ENCODE peak calls at places on chromosome 3, in seven cellular contexts. H, P, A, F, O, X and D are unnamed samples.

GRCh38 chr3:31493187-31493586 is 39.5 kb upstream of the STT3B start:
- DNase-seq in O (no peak), X (no peak), P (no peak), F (no peak), H (no peak), A (no peak), D (no peak)

GRCh38 chr3:101970915-101971314 is 121.6 kb downstream of the NFKBIZ start:
- DNase-seq in X (no peak), A (no peak), H (no peak), P (no peak), F (no peak), O (no peak), D (no peak)

GRCh38 chr3:192039593-192039992 is 578.6 kb downstream of the PYDC2 start:
- DNase-seq in O (no peak), X (peak; percentile 33), A (no peak), P (no peak), H (no peak), F (no peak), D (no peak)

GRCh38 chr3:171005648-171006047 is 20.9 kb downstream of the SLC2A2 start:
- DNase-seq in A (no peak), F (no peak), O (no peak), H (no peak), X (no peak), P (peak; percentile 42), D (no peak)

GRCh38 chr3:12076666-12077065 is 72.5 kb downstream of the SYN2 start:
- DNase-seq in P (no peak), O (no peak), H (no peak), A (no peak), F (no peak), X (no peak), D (no peak)

GRCh38 chr3:42097166-42097946 is 6.2 kb downstream of the TRAK1 start:
- DNase-seq in X (no peak), P (peak; percentile 61), A (no peak), H (no peak), F (no peak), O (no peak), D (no peak)

GRCh38 chr3:152313430-152313829 is 44.7 kb downstream of the MBNL1 start:
- DNase-seq in A (no peak), O (no peak), X (no peak), P (no peak), F (no peak), H (no peak), D (no peak)

GRCh38 chr3:142112601-142113000 is 36.7 kb downstream of the TFDP2 start:
- DNase-seq in P (no peak), X (no peak), F (no peak), H (no peak), O (no peak), A (no peak), D (no peak)

GRCh38 chr3:69767571-69767970 is 28.3 kb downstream of the MITF start:
- DNase-seq in O (no peak), P (no peak), F (no peak), X (no peak), A (no peak), H (no peak), D (no peak)

GRCh38 chr3:187985636-187986035 is 168.3 kb upstream of the LPP start:
- DNase-seq in F (no peak), P (no peak), X (no peak), O (no peak), H (peak; percentile 1), A (no peak), D (no peak)

GRCh38 chr3:150975096-150975991 is 2.8 kb upstream of the CLRN1 start:
- DNase-seq in A (no peak), X (no peak), F (no peak), P (no peak), H (no peak), O (no peak), D (no peak)

GRCh38 chr3:52248165-52248541 is 2.6 kb downstream of the PPM1M start:
- DNase-seq in P (no peak), H (no peak), F (peak; percentile 60), X (no peak), O (no peak), A (no peak), D (no peak)

GRCh38 chr3:132288357-132288756 is 28.9 kb upstream of the ACP3 start:
- DNase-seq in O (no peak), A (no peak), P (peak; percentile 71), H (no peak), X (no peak), F (no peak), D (no peak)